ENCODE peak calls at places on chromosomes 7 and 10, in ten cellular contexts. N is Right ventricle myocardium superior, W is mesendoderm, O is M059J, E is H54, H is HCEC 1CT, B is NCI-H1092, L is SHP77 treated with DMSO at 0.1 percent for 48 hours, K is nephron progenitor cell, I is head of caudate nucleus. C is an unnamed sample.

GRCh38 chr7:33237034-33237433 is 107.7 kb downstream of the BBS9 start:
- DNase-seq in E (no peak), L (no peak), O (no peak), B (no peak), W (no peak), H (no peak), N (no peak), I (no peak), K (no peak), C (no peak)

GRCh38 chr10:23419657-23420319 is 19.1 kb upstream of the OTUD1 start:
- DNase-seq in H (no peak), L (no peak), W (no peak), N (no peak), I (no peak), K (no peak), O (no peak), E (no peak), B (no peak), C (no peak)

GRCh38 chr10:118571123-118571522 is 24.3 kb downstream of the PRLHR start:
- DNase-seq in K (no peak), O (no peak), L (no peak), E (no peak), H (peak), W (no peak), I (peak), B (no peak), N (no peak), C (peak)

GRCh38 chr7:27185013-27185707 is at the start of gene HOXA11:
- DNase-seq in I (no peak), B (no peak), L (no peak), H (peak), O (no peak), N (no peak), W (peak), K (peak), E (no peak), C (no peak)

GRCh38 chr7:33773053-33773452 is 132.3 kb upstream of the BMPER start:
- DNase-seq in K (no peak), B (no peak), E (peak), O (peak), I (no peak), L (no peak), H (peak), W (no peak), N (no peak), C (no peak)

GRCh38 chr7:64626083-64626469 is 39.9 kb upstream of the ZNF107 start:
- DNase-seq in N (no peak), O (no peak), L (no peak), E (no peak), K (no peak), W (no peak), H (no peak), B (no peak), I (no peak), C (no peak)

GRCh38 chr7:404782-405488 is 114.7 kb downstream of the PDGFA start:
- DNase-seq in K (no peak), L (no peak), E (no peak), I (no peak), H (no peak), W (no peak), O (no peak), N (no peak), B (no peak), C (no peak)

GRCh38 chr7:26293569-26294308 is 2.1 kb downstream of the SNX10 start:
- DNase-seq in W (no peak), H (no peak), N (no peak), B (no peak), L (no peak), I (no peak), E (no peak), O (peak), K (no peak), C (no peak)

GRCh38 chr10:5589963-5590511 is 65.3 kb downstream of the CALML3 start:
- DNase-seq in B (no peak), L (no peak), W (no peak), K (no peak), E (no peak), O (peak), I (no peak), H (no peak), N (no peak), C (no peak)

GRCh38 chr7:152180587-152180986 is 155.1 kb downstream of the GALNT11 start:
- DNase-seq in K (no peak), B (no peak), N (no peak), W (no peak), O (peak), H (no peak), E (no peak), I (no peak), L (no peak), C (no peak)

GRCh38 chr10:102188298-102188940 is 36.2 kb downstream of the NOLC1 start:
- DNase-seq in K (no peak), N (no peak), L (no peak), H (no peak), O (no peak), W (no peak), B (no peak), I (no peak), E (no peak), C (no peak)

GRCh38 chr10:124732931-124733536 is 11.1 kb downstream of the FAM53B start:
- DNase-seq in B (no peak), H (peak), O (no peak), E (no peak), N (peak), W (no peak), K (no peak), L (no peak), I (no peak), C (peak)

GRCh38 chr10:79078367-79079073 is 9.8 kb downstream of the ZMIZ1 start:
- DNase-seq in K (no peak), N (no peak), H (no peak), I (no peak), W (no peak), L (no peak), O (peak), E (no peak), B (no peak), C (no peak)

GRCh38 chr10:55628260-55628701 is 732.8 kb downstream of the ZWINT start:
- DNase-seq in L (no peak), H (no peak), O (no peak), K (peak), B (no peak), W (peak), N (peak), I (peak), E (no peak), C (peak)

GRCh38 chr10:74752371-74752990 is 73.9 kb upstream of the KAT6B start:
- DNase-seq in B (no peak), N (no peak), W (no peak), O (no peak), I (no peak), H (no peak), E (no peak), K (no peak), L (no peak), C (no peak)

GRCh38 chr7:55593172-55593514 is 20.8 kb upstream of the VOPP1 start:
- DNase-seq in N (no peak), B (no peak), K (no peak), H (peak), I (no peak), L (no peak), O (no peak), W (no peak), E (no peak), C (no peak)

GRCh38 chr7:157009778-157010587 is 480 bp downstream of the MNX1 start:
- DNase-seq in W (no peak), B (no peak), H (no peak), O (no peak), N (no peak), I (no peak), K (no peak), L (no peak), E (no peak), C (no peak)

GRCh38 chr7:143279186-143280098 is 5.3 kb upstream of the TMEM139 start:
- DNase-seq in H (peak), K (no peak), W (peak), I (peak), O (peak), N (no peak), E (peak), L (no peak), B (no peak), C (peak)

GRCh38 chr7:48537561-48537960 is 366.3 kb downstream of the ABCA13 start:
- DNase-seq in E (no peak), N (no peak), K (no peak), B (no peak), O (peak), H (peak), W (no peak), L (no peak), I (no peak), C (no peak)

GRCh38 chr7:66307591-66308215 is 102.6 kb downstream of the TPST1 start:
- DNase-seq in W (no peak), K (no peak), L (no peak), E (no peak), I (no peak), H (peak), B (no peak), N (no peak), O (peak), C (no peak)

GRCh38 chr10:113665806-113666354 is 2.0 kb upstream of the NRAP start:
- DNase-seq in B (no peak), O (peak), E (no peak), N (no peak), K (no peak), H (peak), I (no peak), L (no peak), W (peak), C (no peak)

GRCh38 chr7:13021566-13021965 is 334.1 kb downstream of the ARL4A start:
- DNase-seq in H (no peak), I (no peak), K (no peak), L (no peak), O (no peak), N (no peak), B (no peak), W (no peak), E (no peak), C (no peak)

GRCh38 chr7:18558910-18559309 is 63.4 kb downstream of the HDAC9 start:
- DNase-seq in N (no peak), E (no peak), K (no peak), I (no peak), L (no peak), B (no peak), H (no peak), W (no peak), O (no peak), C (no peak)

GRCh38 chr7:15602236-15602635 is 40.4 kb upstream of the AGMO start:
- DNase-seq in O (no peak), B (no peak), I (no peak), L (peak), W (no peak), K (no peak), N (no peak), H (no peak), E (no peak), C (no peak)

GRCh38 chr7:75866497-75867389 is 12.1 kb upstream of the RHBDD2 start:
- DNase-seq in L (peak), K (peak), B (peak), E (peak), O (peak), W (peak), I (peak), N (peak), H (peak), C (peak)

GRCh38 chr10:26334932-26335573 is 103.1 kb upstream of the APBB1IP start:
- DNase-seq in K (peak), B (peak), I (peak), H (peak), N (no peak), E (peak), W (peak), L (peak), O (peak), C (peak)

GRCh38 chr10:55630491-55631056 is 730.5 kb downstream of the ZWINT start:
- DNase-seq in I (no peak), W (peak), E (peak), L (no peak), B (no peak), H (no peak), O (no peak), N (peak), K (peak), C (peak)

GRCh38 chr10:43138757-43139241 is 554 bp downstream of the CSGALNACT2 start:
- DNase-seq in O (peak), K (peak), I (peak), E (no peak), W (peak), B (no peak), H (peak), N (no peak), L (no peak), C (peak)

GRCh38 chr7:127751062-127751722 is 99.2 kb downstream of the SND1 start:
- DNase-seq in N (no peak), I (no peak), H (peak), L (no peak), E (no peak), W (no peak), O (peak), K (no peak), B (no peak), C (no peak)

GRCh38 chr10:23694446-23694920 is 255.6 kb downstream of the OTUD1 start:
- DNase-seq in W (peak), O (no peak), K (peak), L (no peak), H (no peak), N (no peak), I (peak), B (no peak), E (no peak), C (peak)

GRCh38 chr10:56605043-56605442 is 244.0 kb upstream of the ZWINT start:
- DNase-seq in L (no peak), K (peak), O (no peak), E (no peak), I (no peak), H (no peak), B (no peak), N (no peak), W (peak), C (no peak)

GRCh38 chr7:47549916-47550315 is 32.0 kb downstream of the TNS3 start:
- DNase-seq in L (no peak), K (no peak), N (no peak), W (no peak), I (no peak), O (no peak), E (no peak), B (no peak), H (no peak), C (no peak)

GRCh38 chr7:71868797-71869196 is 543.3 kb downstream of the CALN1 start:
- DNase-seq in L (no peak), N (no peak), W (peak), E (peak), O (peak), K (no peak), H (peak), I (no peak), B (no peak), C (no peak)

GRCh38 chr7:44982970-44983369 is 4.2 kb upstream of the MYO1G start:
- DNase-seq in N (no peak), E (no peak), I (no peak), W (no peak), L (no peak), O (no peak), K (no peak), B (no peak), H (no peak), C (no peak)

GRCh38 chr7:55369427-55369826 is 4.3 kb downstream of the LANCL2 start:
- DNase-seq in N (no peak), H (peak), O (peak), K (no peak), E (no peak), W (no peak), L (no peak), I (no peak), B (no peak), C (no peak)

GRCh38 chr10:15123749-15124184 is 26.6 kb downstream of the RPP38 start:
- DNase-seq in W (no peak), I (no peak), K (no peak), B (no peak), E (no peak), H (peak), L (no peak), N (no peak), O (peak), C (no peak)

GRCh38 chr10:105981679-105982078 is 1182.8 kb downstream of the SORCS1 start:
- DNase-seq in O (no peak), N (no peak), I (no peak), H (no peak), L (no peak), B (no peak), K (no peak), E (no peak), W (no peak), C (no peak)

GRCh38 chr10:17793041-17793440 is 16.1 kb upstream of the MRC1 start:
- DNase-seq in O (no peak), B (no peak), W (no peak), I (no peak), E (no peak), L (no peak), N (no peak), H (no peak), K (no peak), C (no peak)

GRCh38 chr7:43756368-43757072 is 2.0 kb upstream of the BLVRA start:
- DNase-seq in L (peak), N (no peak), E (peak), I (no peak), K (no peak), W (no peak), B (no peak), O (peak), H (peak), C (peak)

C was measured in Ammon's horn.